ENCODE peak calls at places on chromosomes 5 and 9, in six cellular contexts. I is CD4-positive, alpha-beta memory T cell; G is T-cell; V is myocyte; D is T-helper 1 cell; C is A673. Q is an unnamed sample.

GRCh38 chr5:140340605-140341004 is 5.8 kb downstream of the HBEGF start:
- DNase-seq in D (peak; percentile 23), C (no peak), I (no peak), V (no peak), G (no peak), Q (peak; percentile 49)

GRCh38 chr9:133738039-133738805 is at the start of gene SARDH:
- DNase-seq in D (peak; percentile 17), I (no peak), V (peak; percentile 83), G (no peak), C (peak; percentile 44), Q (peak; percentile 97)

GRCh38 chr9:135137398-135137832 is 49.9 kb downstream of the OLFM1 start:
- DNase-seq in C (peak; percentile 91), D (no peak), I (no peak), G (no peak), V (no peak), Q (peak; percentile 96)

GRCh38 chr5:139514486-139514856 is 31.9 kb upstream of the STING1 start:
- DNase-seq in G (no peak), I (no peak), V (no peak), C (no peak), D (peak; percentile 35), Q (no peak)

GRCh38 chr5:2186472-2187015 is 303.8 kb upstream of the IRX4 start:
- DNase-seq in I (no peak), D (no peak), C (no peak), V (no peak), G (no peak), Q (no peak)

GRCh38 chr5:16135003-16135402 is 44.6 kb downstream of the MARCHF11 start:
- DNase-seq in G (no peak), D (no peak), V (no peak), I (no peak), C (peak; percentile 67), Q (peak; percentile 95)

GRCh38 chr5:135641329-135642178 is 62.8 kb upstream of the CXCL14 start:
- DNase-seq in I (no peak), C (no peak), D (no peak), G (no peak), V (no peak), Q (peak; percentile 99)

GRCh38 chr5:112419596-112420110 is 576 bp upstream of the EPB41L4A start:
- DNase-seq in C (peak; percentile 10), V (peak; percentile 9), I (no peak), G (no peak), D (no peak), Q (peak; percentile 83)

GRCh38 chr5:72599519-72600400 is 92.5 kb upstream of the ZNF366 start:
- DNase-seq in D (no peak), V (no peak), I (no peak), C (no peak), G (no peak), Q (no peak)

GRCh38 chr5:116137544-116138378 is 52.9 kb downstream of the COMMD10 start:
- DNase-seq in C (peak; percentile 70), I (peak; percentile 47), G (no peak), V (peak; percentile 73), D (peak; percentile 25), Q (peak; percentile 84)

GRCh38 chr5:146395233-146395632 is 51.9 kb upstream of the TCERG1 start:
- DNase-seq in C (peak; percentile 17), G (no peak), D (no peak), I (no peak), V (no peak), Q (peak; percentile 39)

GRCh38 chr9:94568972-94569712 is 14.3 kb downstream of the PCAT7 start:
- DNase-seq in G (no peak), V (no peak), D (no peak), C (no peak), I (no peak), Q (no peak)

GRCh38 chr9:133116346-133117231 is 4.5 kb downstream of the RALGDS start:
- DNase-seq in V (no peak), C (no peak), G (no peak), D (no peak), I (no peak), Q (no peak)

GRCh38 chr5:160675988-160676387 is 176.0 kb downstream of the ATP10B start:
- DNase-seq in I (no peak), V (no peak), C (no peak), D (no peak), G (no peak), Q (no peak)

GRCh38 chr5:122653087-122654017 is 121.5 kb upstream of the SNX2 start:
- DNase-seq in D (no peak), G (no peak), I (no peak), V (no peak), C (no peak), Q (peak; percentile 12)

GRCh38 chr5:54160329-54160728 is 150.0 kb downstream of the ARL15 start:
- DNase-seq in C (no peak), D (no peak), I (no peak), G (no peak), V (no peak), Q (no peak)

GRCh38 chr9:5389109-5389732 is 48.5 kb downstream of the PLGRKT start:
- DNase-seq in D (peak; percentile 73), G (no peak), C (peak; percentile 46), I (no peak), V (peak; percentile 82), Q (peak; percentile 19)

GRCh38 chr5:164191240-164191639 is 685.8 kb downstream of the MAT2B start:
- DNase-seq in I (no peak), C (no peak), V (peak; percentile 54), G (no peak), D (no peak), Q (peak; percentile 29)

GRCh38 chr5:144083185-144083584 is 87.3 kb downstream of the YIPF5 start:
- DNase-seq in C (no peak), V (no peak), G (no peak), D (no peak), I (no peak), Q (no peak)

GRCh38 chr5:154358410-154359221 is 87.2 kb upstream of the SAP30L start:
- DNase-seq in I (no peak), G (no peak), V (no peak), C (no peak), D (no peak), Q (peak; percentile 92)

GRCh38 chr5:138065102-138065501 is 18.7 kb upstream of the WNT8A start:
- DNase-seq in V (no peak), G (no peak), I (no peak), D (no peak), C (no peak), Q (peak; percentile 21)

GRCh38 chr9:136975624-136976023 is 1.7 kb upstream of the PTGDS start:
- DNase-seq in D (peak; percentile 30), C (no peak), I (no peak), G (no peak), V (peak; percentile 84), Q (peak; percentile 39)

GRCh38 chr9:93826209-93826608 is 128.9 kb downstream of the BARX1 start:
- DNase-seq in C (no peak), I (peak; percentile 44), D (peak; percentile 20), G (peak; percentile 9), V (no peak), Q (no peak)

GRCh38 chr5:157279605-157280239 is 13.8 kb downstream of the CYFIP2 start:
- DNase-seq in D (no peak), C (no peak), I (no peak), V (no peak), G (no peak), Q (no peak)

GRCh38 chr5:140221697-140222223 is 46.8 kb downstream of the CYSTM1 start:
- DNase-seq in D (peak; percentile 25), V (peak; percentile 87), G (no peak), I (no peak), C (no peak), Q (no peak)

Q was measured in NCI-H69.